ENCODE peak calls at places on chromosomes 11 and 22, in eight cellular contexts. H, F, W, N, P, S, Z and Y are unnamed samples.

GRCh38 chr11:5324197-5324596 is at the start of gene OR51B2:
- DNase-seq in H (no peak), F (no peak), W (no peak), N (no peak), P (no peak), S (no peak), Z (no peak), Y (no peak)

GRCh38 chr11:130050272-130050671 is 19.4 kb upstream of the APLP2 start:
- DNase-seq in H (no peak), F (no peak), W (no peak), N (no peak), P (no peak), S (no peak), Z (no peak), Y (no peak)

GRCh38 chr22:32803020-32803758 is 1.7 kb downstream of the TIMP3 start:
- DNase-seq in H (peak), F (no peak), W (no peak), N (no peak), P (no peak), S (no peak), Z (no peak), Y (no peak)

GRCh38 chr11:82967381-82967780 is 65.8 kb downstream of the DDIAS start:
- DNase-seq in H (no peak), F (no peak), W (no peak), N (no peak), P (no peak), S (no peak), Z (no peak), Y (no peak)

GRCh38 chr11:130121430-130121978 is 38.1 kb upstream of the ST14 start:
- DNase-seq in H (no peak), F (no peak), W (no peak), N (no peak), P (no peak), S (no peak), Z (no peak), Y (no peak)

GRCh38 chr11:62556102-62556871 is 9.7 kb upstream of the AHNAK start:
- DNase-seq in H (peak), F (peak), W (peak), N (no peak), P (peak), S (peak), Z (peak), Y (peak)

GRCh38 chr22:29633514-29634312 is 30.3 kb downstream of the NF2 start:
- DNase-seq in H (no peak), F (no peak), W (no peak), N (no peak), P (no peak), S (no peak), Z (no peak), Y (no peak)

GRCh38 chr22:32200752-32201151 is 4.1 kb downstream of the RFPL2 start:
- DNase-seq in H (no peak), F (no peak), W (no peak), N (no peak), P (no peak), S (no peak), Z (no peak), Y (no peak)

GRCh38 chr11:125173556-125173955 is 9.0 kb downstream of the PKNOX2 start:
- DNase-seq in H (peak), F (no peak), W (no peak), N (no peak), P (no peak), S (no peak), Z (no peak), Y (no peak)

GRCh38 chr11:11284481-11284880 is 68.6 kb downstream of the CSNK2A3 start:
- DNase-seq in H (peak), F (no peak), W (no peak), N (no peak), P (no peak), S (no peak), Z (no peak), Y (no peak)

GRCh38 chr11:10564692-10565318 is 3.7 kb downstream of the LYVE1 start:
- DNase-seq in H (no peak), F (peak), W (no peak), N (no peak), P (no peak), S (no peak), Z (no peak), Y (no peak)

GRCh38 chr11:63681208-63682044 is at the start of gene RTN3:
- DNase-seq in H (peak), F (peak), W (peak), N (peak), P (peak), S (peak), Z (peak), Y (peak)

GRCh38 chr11:46414899-46415298 is 23.3 kb upstream of the CHRM4 start:
- DNase-seq in H (no peak), F (no peak), W (no peak), N (peak), P (no peak), S (no peak), Z (no peak), Y (no peak)

GRCh38 chr11:27930946-27931345 is 177.0 kb downstream of the KIF18A start:
- DNase-seq in H (no peak), F (no peak), W (no peak), N (no peak), P (no peak), S (no peak), Z (no peak), Y (no peak)

GRCh38 chr11:46382644-46383403 is 1.4 kb downstream of the MDK start:
- DNase-seq in H (peak), F (no peak), W (no peak), N (peak), P (no peak), S (no peak), Z (peak), Y (no peak)

GRCh38 chr22:17120281-17120680 is 879 bp downstream of the TMEM121B start:
- DNase-seq in H (no peak), F (peak), W (no peak), N (no peak), P (peak), S (peak), Z (peak), Y (no peak)

GRCh38 chr11:78140392-78141077 is 1.1 kb upstream of the ALG8 start:
- DNase-seq in H (no peak), F (peak), W (no peak), N (no peak), P (no peak), S (no peak), Z (no peak), Y (no peak)